ENCODE peak calls at places on chromosome 17, in eight cellular contexts. One of them, this sample, is unnamed.

GRCh38 chr17:63305857-63306256 is 140.2 kb downstream of the CYB561 start:
- DNase-seq in AG10803: no peak
- DNase-seq in substantia nigra: no peak
- DNase-seq in CD8-positive, alpha-beta T cell: no peak
- DNase-seq in NCI-H1417: no peak
- DNase-seq in ELR: no peak
- DNase-seq in ACHN: no peak
- DNase-seq in epithelial cell of esophagus: no peak
- DNase-seq in this sample: no peak

GRCh38 chr17:75361344-75361743 is 44.1 kb downstream of the GRB2 start:
- DNase-seq in AG10803: no peak
- DNase-seq in substantia nigra: no peak
- DNase-seq in CD8-positive, alpha-beta T cell: no peak
- DNase-seq in NCI-H1417: no peak
- DNase-seq in ELR: no peak
- DNase-seq in ACHN: no peak
- DNase-seq in epithelial cell of esophagus: no peak
- DNase-seq in this sample: no peak

GRCh38 chr17:61454932-61455753 is 2.9 kb downstream of the TBX4 start:
- DNase-seq in AG10803: no peak
- DNase-seq in substantia nigra: no peak
- DNase-seq in CD8-positive, alpha-beta T cell: no peak
- DNase-seq in NCI-H1417: no peak
- DNase-seq in ELR: no peak
- DNase-seq in ACHN: no peak
- DNase-seq in epithelial cell of esophagus: no peak
- DNase-seq in this sample: no peak

GRCh38 chr17:7856081-7856791 is 1.1 kb downstream of the NAA38 start:
- DNase-seq in AG10803: peak; percentile 20
- DNase-seq in substantia nigra: no peak
- DNase-seq in CD8-positive, alpha-beta T cell: peak; percentile 8
- DNase-seq in NCI-H1417: peak; percentile 22
- DNase-seq in ELR: peak; percentile 46
- DNase-seq in ACHN: no peak
- DNase-seq in epithelial cell of esophagus: peak; percentile 32
- DNase-seq in this sample: peak; percentile 30

GRCh38 chr17:62319846-62320245 is 60.5 kb upstream of the EFCAB3 start:
- DNase-seq in AG10803: no peak
- DNase-seq in substantia nigra: no peak
- DNase-seq in CD8-positive, alpha-beta T cell: no peak
- DNase-seq in NCI-H1417: no peak
- DNase-seq in ELR: no peak
- DNase-seq in ACHN: no peak
- DNase-seq in epithelial cell of esophagus: no peak
- DNase-seq in this sample: no peak

GRCh38 chr17:43578699-43579569 is 32.8 kb upstream of the ETV4 start:
- DNase-seq in AG10803: peak; percentile 78
- DNase-seq in substantia nigra: no peak
- DNase-seq in CD8-positive, alpha-beta T cell: no peak
- DNase-seq in NCI-H1417: peak; percentile 95
- DNase-seq in ELR: peak; percentile 91
- DNase-seq in ACHN: peak; percentile 17
- DNase-seq in epithelial cell of esophagus: peak; percentile 46
- DNase-seq in this sample: peak; percentile 27

GRCh38 chr17:17959520-17960361 is 12.5 kb downstream of the TOM1L2 start:
- DNase-seq in AG10803: peak; percentile 45
- DNase-seq in substantia nigra: no peak
- DNase-seq in CD8-positive, alpha-beta T cell: no peak
- DNase-seq in NCI-H1417: no peak
- DNase-seq in ELR: peak; percentile 60
- DNase-seq in ACHN: peak; percentile 90
- DNase-seq in epithelial cell of esophagus: no peak
- DNase-seq in this sample: no peak

GRCh38 chr17:1227917-1228751 is 42.1 kb upstream of the BHLHA9 start:
- DNase-seq in AG10803: no peak
- DNase-seq in substantia nigra: no peak
- DNase-seq in CD8-positive, alpha-beta T cell: no peak
- DNase-seq in NCI-H1417: no peak
- DNase-seq in ELR: no peak
- DNase-seq in ACHN: no peak
- DNase-seq in epithelial cell of esophagus: no peak
- DNase-seq in this sample: no peak

GRCh38 chr17:17876959-17877547 is 40.3 kb upstream of the SREBF1 start:
- DNase-seq in AG10803: peak; percentile 52
- DNase-seq in substantia nigra: no peak
- DNase-seq in CD8-positive, alpha-beta T cell: no peak
- DNase-seq in NCI-H1417: no peak
- DNase-seq in ELR: no peak
- DNase-seq in ACHN: no peak
- DNase-seq in epithelial cell of esophagus: no peak
- DNase-seq in this sample: no peak

GRCh38 chr17:8408371-8408770 is 10.7 kb upstream of the RNF222 start:
- DNase-seq in AG10803: no peak
- DNase-seq in substantia nigra: no peak
- DNase-seq in CD8-positive, alpha-beta T cell: no peak
- DNase-seq in NCI-H1417: no peak
- DNase-seq in ELR: no peak
- DNase-seq in ACHN: no peak
- DNase-seq in epithelial cell of esophagus: peak; percentile 81
- DNase-seq in this sample: peak; percentile 63

GRCh38 chr17:76251478-76252039 is 11.3 kb upstream of the RNF157 start:
- DNase-seq in AG10803: no peak
- DNase-seq in substantia nigra: no peak
- DNase-seq in CD8-positive, alpha-beta T cell: no peak
- DNase-seq in NCI-H1417: no peak
- DNase-seq in ELR: peak; percentile 46
- DNase-seq in ACHN: no peak
- DNase-seq in epithelial cell of esophagus: no peak
- DNase-seq in this sample: no peak

GRCh38 chr17:31008374-31009035 is 37.7 kb downstream of the RNF135 start:
- DNase-seq in AG10803: peak; percentile 56
- DNase-seq in substantia nigra: peak; percentile 26
- DNase-seq in CD8-positive, alpha-beta T cell: no peak
- DNase-seq in NCI-H1417: no peak
- DNase-seq in ELR: peak; percentile 79
- DNase-seq in ACHN: peak; percentile 72
- DNase-seq in epithelial cell of esophagus: peak; percentile 58
- DNase-seq in this sample: peak; percentile 61

GRCh38 chr17:49483588-49484509 is 11.2 kb upstream of the NGFR start:
- DNase-seq in AG10803: no peak
- DNase-seq in substantia nigra: no peak
- DNase-seq in CD8-positive, alpha-beta T cell: no peak
- DNase-seq in NCI-H1417: no peak
- DNase-seq in ELR: no peak
- DNase-seq in ACHN: no peak
- DNase-seq in epithelial cell of esophagus: no peak
- DNase-seq in this sample: no peak

GRCh38 chr17:81253358-81254131 is 14.4 kb downstream of the NDUFAF8 start:
- DNase-seq in AG10803: peak; percentile 23
- DNase-seq in substantia nigra: no peak
- DNase-seq in CD8-positive, alpha-beta T cell: peak; percentile 32
- DNase-seq in NCI-H1417: peak; percentile 44
- DNase-seq in ELR: peak; percentile 51
- DNase-seq in ACHN: peak; percentile 35
- DNase-seq in epithelial cell of esophagus: peak; percentile 40
- DNase-seq in this sample: peak; percentile 45

GRCh38 chr17:55086635-55087058 is 118.1 kb downstream of the STXBP4 start:
- DNase-seq in AG10803: peak; percentile 82
- DNase-seq in substantia nigra: no peak
- DNase-seq in CD8-positive, alpha-beta T cell: no peak
- DNase-seq in NCI-H1417: no peak
- DNase-seq in ELR: peak; percentile 75
- DNase-seq in ACHN: peak; percentile 44
- DNase-seq in epithelial cell of esophagus: peak; percentile 74
- DNase-seq in this sample: peak; percentile 83

GRCh38 chr17:41547378-41547841 is 19.3 kb upstream of the KRT19 start:
- DNase-seq in AG10803: no peak
- DNase-seq in substantia nigra: no peak
- DNase-seq in CD8-positive, alpha-beta T cell: no peak
- DNase-seq in NCI-H1417: no peak
- DNase-seq in ELR: peak; percentile 33
- DNase-seq in ACHN: peak; percentile 84
- DNase-seq in epithelial cell of esophagus: no peak
- DNase-seq in this sample: no peak

GRCh38 chr17:12256380-12256995 is 235.8 kb downstream of the MAP2K4 start:
- DNase-seq in AG10803: peak; percentile 65
- DNase-seq in substantia nigra: no peak
- DNase-seq in CD8-positive, alpha-beta T cell: no peak
- DNase-seq in NCI-H1417: peak; percentile 1
- DNase-seq in ELR: peak; percentile 54
- DNase-seq in ACHN: peak; percentile 55
- DNase-seq in epithelial cell of esophagus: peak; percentile 54
- DNase-seq in this sample: peak; percentile 56

GRCh38 chr17:53032861-53033271 is 789.9 kb upstream of the KIF2B start:
- DNase-seq in AG10803: no peak
- DNase-seq in substantia nigra: no peak
- DNase-seq in CD8-positive, alpha-beta T cell: no peak
- DNase-seq in NCI-H1417: peak; percentile 12
- DNase-seq in ELR: peak; percentile 85
- DNase-seq in ACHN: peak; percentile 87
- DNase-seq in epithelial cell of esophagus: peak; percentile 64
- DNase-seq in this sample: peak; percentile 65

GRCh38 chr17:8255499-8255898 is 6.4 kb downstream of the PFAS start:
- DNase-seq in AG10803: no peak
- DNase-seq in substantia nigra: no peak
- DNase-seq in CD8-positive, alpha-beta T cell: no peak
- DNase-seq in NCI-H1417: no peak
- DNase-seq in ELR: peak; percentile 42
- DNase-seq in ACHN: peak; percentile 16
- DNase-seq in epithelial cell of esophagus: no peak
- DNase-seq in this sample: no peak

GRCh38 chr17:18626152-18626870 is 17.9 kb downstream of the TBC1D28 start:
- DNase-seq in AG10803: no peak
- DNase-seq in substantia nigra: no peak
- DNase-seq in CD8-positive, alpha-beta T cell: no peak
- DNase-seq in NCI-H1417: no peak
- DNase-seq in ELR: no peak
- DNase-seq in ACHN: no peak
- DNase-seq in epithelial cell of esophagus: no peak
- DNase-seq in this sample: no peak

GRCh38 chr17:83194761-83195329 is 115.4 kb downstream of the METRNL start:
- DNase-seq in AG10803: peak; percentile 80
- DNase-seq in substantia nigra: no peak
- DNase-seq in CD8-positive, alpha-beta T cell: no peak
- DNase-seq in NCI-H1417: no peak
- DNase-seq in ELR: peak; percentile 71
- DNase-seq in ACHN: no peak
- DNase-seq in epithelial cell of esophagus: no peak
- DNase-seq in this sample: peak; percentile 39

GRCh38 chr17:41419712-41420111 is 4.7 kb downstream of the KRT37 start:
- DNase-seq in AG10803: no peak
- DNase-seq in substantia nigra: no peak
- DNase-seq in CD8-positive, alpha-beta T cell: no peak
- DNase-seq in NCI-H1417: no peak
- DNase-seq in ELR: no peak
- DNase-seq in ACHN: no peak
- DNase-seq in epithelial cell of esophagus: peak; percentile 40
- DNase-seq in this sample: no peak

GRCh38 chr17:44308320-44308818 is at the start of gene RUNDC3A:
- DNase-seq in AG10803: peak; percentile 68
- DNase-seq in substantia nigra: peak; percentile 89
- DNase-seq in CD8-positive, alpha-beta T cell: peak; percentile 78
- DNase-seq in NCI-H1417: peak; percentile 89
- DNase-seq in ELR: peak; percentile 81
- DNase-seq in ACHN: peak; percentile 93
- DNase-seq in epithelial cell of esophagus: peak; percentile 84
- DNase-seq in this sample: peak; percentile 71

GRCh38 chr17:13640559-13640958 is 38.8 kb upstream of the HS3ST3A1 start:
- DNase-seq in AG10803: no peak
- DNase-seq in substantia nigra: no peak
- DNase-seq in CD8-positive, alpha-beta T cell: no peak
- DNase-seq in NCI-H1417: no peak
- DNase-seq in ELR: no peak
- DNase-seq in ACHN: no peak
- DNase-seq in epithelial cell of esophagus: no peak
- DNase-seq in this sample: no peak

GRCh38 chr17:74860999-74861553 is 1.4 kb upstream of the GRIN2C start:
- DNase-seq in AG10803: no peak
- DNase-seq in substantia nigra: no peak
- DNase-seq in CD8-positive, alpha-beta T cell: no peak
- DNase-seq in NCI-H1417: peak; percentile 35
- DNase-seq in ELR: no peak
- DNase-seq in ACHN: no peak
- DNase-seq in epithelial cell of esophagus: no peak
- DNase-seq in this sample: no peak

GRCh38 chr17:18921912-18922451 is 30.0 kb upstream of the SLC5A10 start:
- DNase-seq in AG10803: no peak
- DNase-seq in substantia nigra: no peak
- DNase-seq in CD8-positive, alpha-beta T cell: no peak
- DNase-seq in NCI-H1417: no peak
- DNase-seq in ELR: no peak
- DNase-seq in ACHN: peak; percentile 83
- DNase-seq in epithelial cell of esophagus: peak; percentile 85
- DNase-seq in this sample: no peak

GRCh38 chr17:63446218-63446980 is at the start of gene CYB561:
- DNase-seq in AG10803: peak; percentile 62
- DNase-seq in substantia nigra: no peak
- DNase-seq in CD8-positive, alpha-beta T cell: no peak
- DNase-seq in NCI-H1417: peak; percentile 89
- DNase-seq in ELR: peak; percentile 73
- DNase-seq in ACHN: peak; percentile 77
- DNase-seq in epithelial cell of esophagus: peak; percentile 78
- DNase-seq in this sample: peak; percentile 85

GRCh38 chr17:39963826-39964225 is 1.0 kb downstream of the GSDMA start:
- DNase-seq in AG10803: no peak
- DNase-seq in substantia nigra: no peak
- DNase-seq in CD8-positive, alpha-beta T cell: no peak
- DNase-seq in NCI-H1417: no peak
- DNase-seq in ELR: no peak
- DNase-seq in ACHN: no peak
- DNase-seq in epithelial cell of esophagus: peak; percentile 99
- DNase-seq in this sample: peak; percentile 77

GRCh38 chr17:39209317-39210092 is 9.4 kb downstream of the RPL19 start:
- DNase-seq in AG10803: peak; percentile 43
- DNase-seq in substantia nigra: no peak
- DNase-seq in CD8-positive, alpha-beta T cell: peak; percentile 35
- DNase-seq in NCI-H1417: peak; percentile 50
- DNase-seq in ELR: peak; percentile 64
- DNase-seq in ACHN: peak; percentile 32
- DNase-seq in epithelial cell of esophagus: peak; percentile 57
- DNase-seq in this sample: peak; percentile 94

GRCh38 chr17:80941743-80942211 is 49.9 kb upstream of the CHMP6 start:
- DNase-seq in AG10803: peak; percentile 38
- DNase-seq in substantia nigra: no peak
- DNase-seq in CD8-positive, alpha-beta T cell: no peak
- DNase-seq in NCI-H1417: no peak
- DNase-seq in ELR: no peak
- DNase-seq in ACHN: no peak
- DNase-seq in epithelial cell of esophagus: no peak
- DNase-seq in this sample: no peak

GRCh38 chr17:38912221-38912813 is 13.1 kb upstream of the LASP1NB start:
- DNase-seq in AG10803: peak; percentile 54
- DNase-seq in substantia nigra: no peak
- DNase-seq in CD8-positive, alpha-beta T cell: no peak
- DNase-seq in NCI-H1417: no peak
- DNase-seq in ELR: no peak
- DNase-seq in ACHN: no peak
- DNase-seq in epithelial cell of esophagus: no peak
- DNase-seq in this sample: no peak

GRCh38 chr17:40901981-40902862 is 17.2 kb upstream of the KRT20 start:
- DNase-seq in AG10803: peak; percentile 16
- DNase-seq in substantia nigra: no peak
- DNase-seq in CD8-positive, alpha-beta T cell: no peak
- DNase-seq in NCI-H1417: peak; percentile 25
- DNase-seq in ELR: peak; percentile 64
- DNase-seq in ACHN: peak; percentile 25
- DNase-seq in epithelial cell of esophagus: peak; percentile 91
- DNase-seq in this sample: peak; percentile 75

GRCh38 chr17:29086628-29087332 is 43.8 kb downstream of the PIPOX start:
- DNase-seq in AG10803: no peak
- DNase-seq in substantia nigra: no peak
- DNase-seq in CD8-positive, alpha-beta T cell: no peak
- DNase-seq in NCI-H1417: peak; percentile 12
- DNase-seq in ELR: no peak
- DNase-seq in ACHN: no peak
- DNase-seq in epithelial cell of esophagus: no peak
- DNase-seq in this sample: no peak

GRCh38 chr17:78130080-78130438 is 512 bp upstream of the TMC8 start:
- DNase-seq in AG10803: no peak
- DNase-seq in substantia nigra: no peak
- DNase-seq in CD8-positive, alpha-beta T cell: no peak
- DNase-seq in NCI-H1417: no peak
- DNase-seq in ELR: no peak
- DNase-seq in ACHN: no peak
- DNase-seq in epithelial cell of esophagus: no peak
- DNase-seq in this sample: no peak

This sample was measured in MCF 10A.